ENCODE peak calls at places on chromosome 9, in five cellular contexts. Z is GM12878, L is K562, N is SK-N-SH, E is H1. D is an unnamed sample.

GRCh38 chr9:128160603-128160987 is 530 bp downstream of the BBLN start:
- DNase-seq in Z (no peak), L (peak; percentile 81), N (peak; percentile 67), E (no peak), D (no peak)

GRCh38 chr9:36597412-36598178 is 24.9 kb downstream of the MELK start:
- DNase-seq in Z (no peak), L (no peak), N (peak; percentile 51), E (no peak), D (peak; percentile 58)

GRCh38 chr9:14211564-14211963 is 102.4 kb downstream of the NFIB start:
- DNase-seq in Z (no peak), L (no peak), N (peak; percentile 25), E (no peak), D (no peak)

GRCh38 chr9:27765266-27765665 is 192.0 kb upstream of the C9orf72 start:
- DNase-seq in Z (no peak), L (no peak), N (no peak), E (no peak), D (no peak)

GRCh38 chr9:29129763-29130162 is 1556.5 kb upstream of the C9orf72 start:
- DNase-seq in Z (no peak), L (no peak), N (no peak), E (no peak), D (no peak)

GRCh38 chr9:6715755-6716643 is 41.8 kb upstream of the KDM4C start:
- DNase-seq in Z (peak; percentile 76), L (no peak), N (peak; percentile 82), E (no peak), D (peak; percentile 79)

GRCh38 chr9:98096091-98096490 is 22.9 kb downstream of the TRIM14 start:
- DNase-seq in Z (no peak), L (no peak), N (no peak), E (no peak), D (no peak)

GRCh38 chr9:105877719-105878118 is 183.4 kb downstream of the TMEM38B start:
- DNase-seq in Z (peak; percentile 9), L (no peak), N (no peak), E (no peak), D (no peak)

GRCh38 chr9:68705636-68706578 is 867 bp downstream of the PIP5K1B start:
- DNase-seq in Z (no peak), L (peak; percentile 51), N (peak; percentile 31), E (peak; percentile 55), D (peak; percentile 46)

GRCh38 chr9:114312513-114312875 is 10.4 kb upstream of the ORM1 start:
- DNase-seq in Z (no peak), L (no peak), N (no peak), E (no peak), D (no peak)

GRCh38 chr9:101050650-101051049 is 22.1 kb downstream of the PLPPR1 start:
- DNase-seq in Z (no peak), L (no peak), N (no peak), E (no peak), D (no peak)

GRCh38 chr9:127066775-127067111 is 55.7 kb downstream of the ANGPTL2 start:
- DNase-seq in Z (no peak), L (no peak), N (no peak), E (no peak), D (no peak)

GRCh38 chr9:84297162-84297821 is 43.3 kb downstream of the SLC28A3 start:
- DNase-seq in Z (no peak), L (no peak), N (no peak), E (no peak), D (no peak)

GRCh38 chr9:20009606-20010005 is 220.8 kb upstream of the SLC24A2 start:
- DNase-seq in Z (no peak), L (no peak), N (no peak), E (no peak), D (no peak)

GRCh38 chr9:82540175-82540574 is 522.8 kb downstream of the RASEF start:
- DNase-seq in Z (no peak), L (no peak), N (no peak), E (no peak), D (no peak)

GRCh38 chr9:37187269-37187668 is 66.9 kb downstream of the ZCCHC7 start:
- DNase-seq in Z (no peak), L (no peak), N (no peak), E (no peak), D (no peak)

GRCh38 chr9:113326230-113326629 is 13.8 kb downstream of the WDR31 start:
- DNase-seq in Z (no peak), L (no peak), N (no peak), E (no peak), D (no peak)

GRCh38 chr9:81601639-81602623 is 87.4 kb downstream of the TLE1 start:
- DNase-seq in Z (no peak), L (no peak), N (no peak), E (no peak), D (no peak)

GRCh38 chr9:37984672-37985611 is 81.0 kb upstream of the SLC25A51 start:
- DNase-seq in Z (no peak), L (peak; percentile 90), N (no peak), E (no peak), D (no peak)

GRCh38 chr9:111349766-111350165 is 19.7 kb upstream of the OR2K2 start:
- DNase-seq in Z (no peak), L (no peak), N (no peak), E (no peak), D (peak; percentile 89)

GRCh38 chr9:124349675-124350484 is 65.4 kb downstream of the PSMB7 start:
- DNase-seq in Z (no peak), L (no peak), N (no peak), E (no peak), D (no peak)

GRCh38 chr9:14962193-14962899 is 52.1 kb upstream of the FREM1 start:
- DNase-seq in Z (no peak), L (no peak), N (no peak), E (no peak), D (no peak)

GRCh38 chr9:127336708-127337352 is 60.1 kb upstream of the SLC2A8 start:
- DNase-seq in Z (no peak), L (no peak), N (no peak), E (no peak), D (peak; percentile 16)

GRCh38 chr9:105306533-105307140 is 62.2 kb downstream of the SLC44A1 start:
- DNase-seq in Z (no peak), L (no peak), N (no peak), E (no peak), D (no peak)

GRCh38 chr9:104209387-104209786 is 115.3 kb downstream of the SMC2 start:
- DNase-seq in Z (no peak), L (no peak), N (no peak), E (no peak), D (no peak)

GRCh38 chr9:73441890-73442818 is 290.5 kb downstream of the ANXA1 start:
- DNase-seq in Z (no peak), L (no peak), N (no peak), E (no peak), D (no peak)

GRCh38 chr9:95157491-95158151 is 159.9 kb downstream of the FANCC start:
- DNase-seq in Z (peak; percentile 40), L (no peak), N (peak; percentile 53), E (no peak), D (peak; percentile 57)

GRCh38 chr9:37994639-37995347 is 74.2 kb downstream of the SHB start:
- DNase-seq in Z (peak; percentile 66), L (no peak), N (peak; percentile 58), E (no peak), D (no peak)

GRCh38 chr9:136629879-136630661 is 32.6 kb upstream of the EGFL7 start:
- DNase-seq in Z (no peak), L (peak; percentile 77), N (peak; percentile 91), E (peak; percentile 88), D (peak; percentile 39)

GRCh38 chr9:97578846-97579245 is 54.3 kb downstream of the TSTD2 start:
- DNase-seq in Z (no peak), L (no peak), N (no peak), E (no peak), D (no peak)

GRCh38 chr9:93259490-93260289 is 75.8 kb downstream of the WNK2 start:
- DNase-seq in Z (no peak), L (no peak), N (peak; percentile 15), E (peak; percentile 41), D (no peak)

GRCh38 chr9:36922548-36922947 is 111.5 kb downstream of the PAX5 start:
- DNase-seq in Z (no peak), L (no peak), N (no peak), E (no peak), D (no peak)

GRCh38 chr9:26260238-26260637 is 582.0 kb upstream of the TUSC1 start:
- DNase-seq in Z (no peak), L (no peak), N (no peak), E (no peak), D (no peak)
- TF ChIP-seq EP300 in Z (no peak), L (no peak), N (peak; percentile 71), E (no peak), D (no peak)

DNA sequence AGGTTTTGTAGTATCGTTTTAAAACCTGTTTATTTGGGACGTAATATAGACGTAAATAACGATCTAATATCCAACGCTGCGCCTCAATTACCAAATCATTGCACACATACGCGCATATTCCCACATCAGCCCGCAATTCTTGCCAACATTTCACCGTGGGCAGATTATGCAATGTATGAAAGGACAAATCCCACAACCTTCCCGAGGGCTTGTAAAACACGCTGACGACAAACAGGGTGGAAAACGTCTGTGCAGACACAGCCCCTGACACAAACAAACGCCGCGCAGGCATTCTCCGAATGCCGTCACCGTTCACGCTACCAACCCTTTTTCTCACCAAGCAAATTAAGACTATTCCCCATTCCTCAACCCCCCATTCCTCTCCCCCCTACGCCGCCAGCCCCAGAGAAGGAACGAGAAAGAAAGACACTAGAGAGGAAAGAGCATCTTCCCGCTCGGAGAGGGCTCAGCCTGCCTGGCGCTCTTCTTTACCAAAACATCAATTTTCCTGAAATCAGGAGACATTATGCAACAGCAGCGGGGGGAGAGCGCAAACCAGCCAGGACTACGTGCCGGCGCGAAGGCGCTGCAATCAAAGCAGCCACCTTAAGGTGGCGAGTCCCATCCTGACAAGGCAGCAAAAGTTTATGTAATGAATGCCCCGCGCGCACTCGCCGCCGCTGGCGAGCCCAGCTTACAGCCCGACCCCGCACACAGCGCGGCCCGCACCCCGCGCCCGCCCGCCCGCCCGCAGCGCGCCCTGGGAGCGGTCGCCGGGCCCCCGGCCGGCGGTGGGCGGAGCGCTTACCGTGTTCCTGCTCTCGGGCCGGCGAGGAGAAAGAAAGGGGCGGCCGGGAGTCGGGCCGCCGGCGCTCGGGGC is 560 bp downstream of the NFIL3 start:
- DNase-seq in Z (no peak), L (peak; percentile 54), N (no peak), E (peak; percentile 72), D (peak; percentile 44)
- H3K27ac ChIP-seq in Z (no peak overlapping the region), L (peak overlapping the region; percentile 70), N (peak overlapping the region; percentile 76), E (peak overlapping the region; percentile 33), D (peak overlapping the region; percentile 83)

GRCh38 chr9:3507395-3508077 is 18.3 kb downstream of the RFX3 start:
- DNase-seq in Z (no peak), L (peak; percentile 12), N (no peak), E (no peak), D (no peak)

GRCh38 chr9:3508531-3509374 is 17.0 kb downstream of the RFX3 start:
- DNase-seq in Z (no peak), L (no peak), N (no peak), E (no peak), D (no peak)

GRCh38 chr9:3506164-3506563 is 19.6 kb downstream of the RFX3 start:
- DNase-seq in Z (no peak), L (no peak), N (no peak), E (no peak), D (no peak)

GRCh38 chr9:3509926-3510325 is 15.9 kb downstream of the RFX3 start:
- DNase-seq in Z (no peak), L (peak; percentile 10), N (no peak), E (no peak), D (no peak)

GRCh38 chr9:3508078-3508431 is 17.7 kb downstream of the RFX3 start:
- DNase-seq in Z (no peak), L (no peak), N (no peak), E (no peak), D (no peak)
- TF ChIP-seq GABPA in Z (no peak), L (peak; percentile 9), N (no peak), E (no peak), D (no peak)

GRCh38 chr9:122116040-122116439 is 22.9 kb upstream of the TTLL11 start:
- DNase-seq in Z (no peak), L (no peak), N (no peak), E (no peak), D (no peak)
- TF ChIP-seq EP300 in Z (no peak), L (no peak), N (no peak), E (no peak), D (no peak)

D was measured in HepG2.